ENCODE peak calls at places on chromosomes 1 and 21, in seven cellular contexts. E, D, J, O, Z, N and Y are unnamed samples.

GRCh38 chr21:36994501-36995189 is 11.9 kb upstream of the RIPPLY3 start:
- DNase-seq in E (peak; percentile 81), D (no peak), J (no peak), O (no peak), Z (no peak), N (no peak), Y (no peak)

GRCh38 chr1:206901944-206902343 is 4.7 kb downstream of the IL24 start:
- DNase-seq in E (no peak), D (no peak), J (no peak), O (no peak), Z (no peak), N (no peak), Y (no peak)

GRCh38 chr1:38730511-38731397 is 128.8 kb downstream of the RRAGC start:
- DNase-seq in E (no peak), D (no peak), J (no peak), O (no peak), Z (peak; percentile 7), N (no peak), Y (no peak)

GRCh38 chr21:30072496-30072895 is 94.1 kb downstream of the CLDN17 start:
- DNase-seq in E (no peak), D (no peak), J (no peak), O (no peak), Z (no peak), N (peak; percentile 28), Y (no peak)

GRCh38 chr21:24514081-24514733 is 1093.1 kb downstream of the MRPL39 start:
- DNase-seq in E (no peak), D (no peak), J (no peak), O (peak; percentile 16), Z (no peak), N (no peak), Y (peak; percentile 1)

GRCh38 chr21:34017127-34017961 is 56.0 kb upstream of the MRPS6 start:
- DNase-seq in E (no peak), D (peak; percentile 56), J (peak; percentile 79), O (no peak), Z (no peak), N (no peak), Y (no peak)

GRCh38 chr21:31604591-31605190 is 54.8 kb upstream of the SOD1 start:
- DNase-seq in E (peak; percentile 79), D (peak; percentile 41), J (peak; percentile 19), O (peak; percentile 70), Z (peak; percentile 45), N (peak; percentile 84), Y (peak; percentile 22)

GRCh38 chr1:58971629-58972140 is 187.8 kb upstream of the JUN start:
- DNase-seq in E (no peak), D (peak; percentile 66), J (no peak), O (no peak), Z (no peak), N (peak; percentile 56), Y (no peak)

GRCh38 chr1:54461731-54462596 is 55.8 kb upstream of the SSBP3 start:
- DNase-seq in E (no peak), D (no peak), J (no peak), O (peak; percentile 28), Z (no peak), N (no peak), Y (no peak)

GRCh38 chr1:51780927-51781326 is 97.6 kb downstream of the NRDC start:
- DNase-seq in E (no peak), D (no peak), J (no peak), O (no peak), Z (no peak), N (no peak), Y (no peak)

GRCh38 chr1:87612966-87613365 is 284.3 kb downstream of the LMO4 start:
- DNase-seq in E (no peak), D (no peak), J (no peak), O (no peak), Z (no peak), N (no peak), Y (no peak)

GRCh38 chr1:3922851-3923250 is 22.8 kb upstream of the C1orf174 start:
- DNase-seq in E (no peak), D (no peak), J (no peak), O (no peak), Z (no peak), N (no peak), Y (no peak)

DNA sequence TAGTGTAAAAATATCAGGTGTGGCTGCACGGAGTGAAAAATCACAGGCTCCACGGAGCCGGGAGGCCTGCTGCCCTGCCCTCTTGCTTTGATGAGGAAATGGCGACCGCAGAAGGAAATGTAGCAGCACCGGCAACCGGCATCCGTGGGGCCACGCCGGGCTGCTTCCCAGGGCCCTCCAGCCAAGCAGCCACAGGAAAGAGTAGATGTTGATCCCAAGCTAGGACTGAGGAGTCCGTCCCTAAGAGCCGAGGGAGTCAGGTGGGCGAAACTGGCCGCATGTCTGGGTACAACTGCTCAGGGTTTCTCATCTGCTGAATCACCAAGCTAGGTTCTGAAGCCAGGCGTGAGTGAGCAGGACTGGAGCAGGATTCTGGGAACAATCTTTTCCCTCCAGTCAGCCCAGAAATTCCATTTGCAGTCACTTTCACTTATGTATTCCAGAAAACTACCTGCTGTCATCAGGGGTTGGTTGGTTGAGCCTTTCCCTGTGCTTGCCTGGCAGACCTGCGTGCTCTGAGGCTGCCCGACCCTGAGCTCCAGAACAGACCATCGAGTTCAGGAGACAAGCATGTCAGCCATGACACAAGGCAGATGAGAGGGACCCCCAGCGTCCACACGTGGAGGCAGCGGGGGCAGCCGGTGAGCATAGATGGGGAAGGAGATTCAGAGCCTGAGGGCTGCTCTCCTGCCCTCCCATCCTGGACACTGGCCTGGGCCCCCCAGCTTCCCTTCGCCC is 5.8 kb upstream of the ITGB2 start:
- DNase-seq in E (no peak), D (no peak), J (no peak), O (no peak), Z (no peak), N (no peak), Y (no peak)
- H3K4me3 ChIP-seq in E (no peak overlapping the region), D (no peak overlapping the region), J (peak overlapping the region; percentile 22), O (no peak overlapping the region), Z (no peak overlapping the region), N (no peak overlapping the region), Y (no peak overlapping the region)

DNA sequence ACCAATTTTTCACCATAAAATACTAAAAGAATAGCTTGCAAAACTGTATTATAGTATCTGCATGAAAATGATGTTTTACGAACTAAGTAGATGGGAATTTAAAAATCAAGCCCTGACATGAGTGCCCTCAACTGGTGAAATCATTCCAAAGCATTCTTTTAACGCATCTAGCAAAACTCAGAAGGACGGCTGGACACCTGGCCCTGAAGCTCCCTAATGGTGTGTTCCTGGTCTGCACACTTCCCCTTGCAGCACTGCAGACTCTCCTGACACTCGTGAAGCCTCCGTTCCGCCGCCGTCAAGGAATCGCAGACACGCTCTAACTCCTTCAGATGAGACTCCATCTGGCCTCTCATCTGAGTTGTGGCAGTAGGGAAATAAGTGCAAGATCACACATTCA is 39.9 kb downstream of the ODF2L start:
- DNase-seq in E (no peak), D (no peak), J (no peak), O (no peak), Z (peak; percentile 3), N (peak; percentile 13), Y (no peak)
- TF ChIP-seq CTCF in E (peak; percentile 7), D (peak; percentile 24), J (no peak), O (peak; percentile 15), Z (no peak), N (no peak), Y (peak; percentile 51)

GRCh38 chr1:112444269-112444668 is 48.3 kb downstream of the CTTNBP2NL start:
- DNase-seq in E (no peak), D (no peak), J (no peak), O (no peak), Z (no peak), N (no peak), Y (no peak)

GRCh38 chr1:112446411-112446810 is 50.4 kb downstream of the CTTNBP2NL start:
- DNase-seq in E (no peak), D (no peak), J (no peak), O (no peak), Z (no peak), N (no peak), Y (no peak)

GRCh38 chr1:112448937-112449629 is 53.1 kb downstream of the CTTNBP2NL start:
- DNase-seq in E (no peak), D (no peak), J (no peak), O (no peak), Z (no peak), N (no peak), Y (no peak)

GRCh38 chr1:112449630-112449983 is 53.6 kb downstream of the CTTNBP2NL start:
- DNase-seq in E (no peak), D (no peak), J (no peak), O (no peak), Z (no peak), N (no peak), Y (no peak)

GRCh38 chr1:112445591-112445990 is 49.6 kb downstream of the CTTNBP2NL start:
- DNase-seq in E (no peak), D (no peak), J (no peak), O (no peak), Z (no peak), N (no peak), Y (no peak)
- TF ChIP-seq SIN3A in E (no peak), D (no peak), J (no peak), O (no peak), Z (no peak), N (no peak), Y (no peak)

GRCh38 chr1:47416319-47417128 is 439 bp downstream of the FOXE3 start:
- DNase-seq in E (peak; percentile 77), D (no peak), J (no peak), O (peak; percentile 69), Z (no peak), N (no peak), Y (no peak)
- H3K4me3 ChIP-seq in E (peak overlapping the region; percentile 30), D (no peak overlapping the region), J (no peak overlapping the region), O (no peak overlapping the region), Z (no peak overlapping the region), N (no peak overlapping the region), Y (peak overlapping the region; percentile 40)

GRCh38 chr1:42931108-42931539 is 27.5 kb downstream of the SLC2A1 start:
- DNase-seq in E (no peak), D (no peak), J (peak; percentile 69), O (peak; percentile 88), Z (no peak), N (peak; percentile 76), Y (no peak)
- TF ChIP-seq CTCF in E (peak; percentile 75), D (peak; percentile 68), J (peak; percentile 53), O (peak; percentile 62), Z (peak; percentile 71), N (peak; percentile 71), Y (no peak)

DNA sequence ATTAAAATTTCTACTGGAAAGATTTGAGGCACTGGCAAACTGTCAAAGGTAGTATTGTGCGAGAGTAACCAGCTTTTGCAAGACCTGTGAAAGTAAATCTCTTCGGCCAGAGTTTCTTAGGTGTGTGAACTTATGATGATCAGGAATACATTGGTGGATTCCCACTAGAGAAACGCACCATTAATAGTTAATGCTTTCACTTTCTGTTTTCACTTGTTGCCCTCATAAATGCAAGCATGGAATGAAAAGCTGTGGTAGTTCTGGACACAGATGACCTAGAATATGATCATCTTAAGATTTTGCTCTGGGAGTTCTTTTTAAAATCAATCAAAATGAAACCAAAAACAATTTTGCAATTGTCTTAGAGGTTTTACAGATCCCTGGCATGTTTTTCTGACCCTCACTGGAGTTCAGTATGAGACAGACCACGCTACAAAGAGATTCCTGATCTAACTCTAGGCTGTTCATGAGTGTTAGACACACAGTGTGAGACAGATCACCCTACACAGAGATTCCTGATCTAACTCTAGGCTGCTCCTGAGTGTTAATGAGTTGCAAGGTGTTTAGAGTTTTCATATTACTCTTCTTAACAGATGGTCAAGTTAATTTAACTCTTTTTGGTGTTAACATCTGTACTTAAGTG is 98.8 kb downstream of the SDCCAG8 start:
- DNase-seq in E (no peak), D (no peak), J (no peak), O (no peak), Z (no peak), N (no peak), Y (no peak)
- TF ChIP-seq SIN3A in E (no peak), D (no peak), J (no peak), O (no peak), Z (no peak), N (no peak), Y (no peak)